ENCODE peak calls at places on chromosomes 1 and 21, in six cellular contexts. One of them, this sample, is unnamed.

GRCh38 chr1:2360588-2361364 is 30.6 kb downstream of the MORN1 start:
- DNase-seq in dorsolateral prefrontal cortex: no peak
- DNase-seq in GM13976: no peak
- DNase-seq in AG10803: peak
- DNase-seq in CD8-positive, alpha-beta T cell: no peak
- DNase-seq in endodermal cell: no peak
- DNase-seq in this sample: no peak

GRCh38 chr1:182726941-182727340 is 42.6 kb upstream of the RGS8 start:
- DNase-seq in dorsolateral prefrontal cortex: no peak
- DNase-seq in GM13976: no peak
- DNase-seq in AG10803: no peak
- DNase-seq in CD8-positive, alpha-beta T cell: no peak
- DNase-seq in endodermal cell: no peak
- DNase-seq in this sample: no peak

GRCh38 chr1:170927955-170928850 is 7.1 kb upstream of the MROH9 start:
- DNase-seq in dorsolateral prefrontal cortex: no peak
- DNase-seq in GM13976: no peak
- DNase-seq in AG10803: no peak
- DNase-seq in CD8-positive, alpha-beta T cell: no peak
- DNase-seq in endodermal cell: no peak
- DNase-seq in this sample: no peak

GRCh38 chr1:36572906-36573305 is 90.2 kb upstream of the CSF3R start:
- DNase-seq in dorsolateral prefrontal cortex: no peak
- DNase-seq in GM13976: no peak
- DNase-seq in AG10803: no peak
- DNase-seq in CD8-positive, alpha-beta T cell: no peak
- DNase-seq in endodermal cell: no peak
- DNase-seq in this sample: no peak

GRCh38 chr1:117537291-117537920 is 68.4 kb upstream of the TENT5C start:
- DNase-seq in dorsolateral prefrontal cortex: no peak
- DNase-seq in GM13976: no peak
- DNase-seq in AG10803: no peak
- DNase-seq in CD8-positive, alpha-beta T cell: no peak
- DNase-seq in endodermal cell: peak
- DNase-seq in this sample: no peak

GRCh38 chr1:40651138-40651857 is 14.2 kb downstream of the RIMS3 start:
- DNase-seq in dorsolateral prefrontal cortex: peak
- DNase-seq in GM13976: no peak
- DNase-seq in AG10803: no peak
- DNase-seq in CD8-positive, alpha-beta T cell: no peak
- DNase-seq in endodermal cell: no peak
- DNase-seq in this sample: no peak

GRCh38 chr21:31917108-31917507 is 44.3 kb downstream of the HUNK start:
- DNase-seq in dorsolateral prefrontal cortex: no peak
- DNase-seq in GM13976: no peak
- DNase-seq in AG10803: peak
- DNase-seq in CD8-positive, alpha-beta T cell: no peak
- DNase-seq in endodermal cell: no peak
- DNase-seq in this sample: no peak

GRCh38 chr1:88736633-88737248 is 52.7 kb downstream of the PKN2 start:
- DNase-seq in dorsolateral prefrontal cortex: no peak
- DNase-seq in GM13976: no peak
- DNase-seq in AG10803: peak
- DNase-seq in CD8-positive, alpha-beta T cell: no peak
- DNase-seq in endodermal cell: peak
- DNase-seq in this sample: no peak

GRCh38 chr1:225425211-225425786 is 2.5 kb downstream of the LBR start:
- DNase-seq in dorsolateral prefrontal cortex: no peak
- DNase-seq in GM13976: no peak
- DNase-seq in AG10803: peak
- DNase-seq in CD8-positive, alpha-beta T cell: no peak
- DNase-seq in endodermal cell: peak
- DNase-seq in this sample: no peak

GRCh38 chr1:19021845-19022244 is 65.4 kb upstream of the IFFO2 start:
- DNase-seq in dorsolateral prefrontal cortex: no peak
- DNase-seq in GM13976: no peak
- DNase-seq in AG10803: no peak
- DNase-seq in CD8-positive, alpha-beta T cell: no peak
- DNase-seq in endodermal cell: no peak
- DNase-seq in this sample: no peak

GRCh38 chr1:247905181-247905580 is 9.8 kb downstream of the OR2W3 start:
- DNase-seq in dorsolateral prefrontal cortex: no peak
- DNase-seq in GM13976: no peak
- DNase-seq in AG10803: no peak
- DNase-seq in CD8-positive, alpha-beta T cell: no peak
- DNase-seq in endodermal cell: no peak
- DNase-seq in this sample: no peak

GRCh38 chr1:10472220-10473144 is at the start of gene DFFA:
- DNase-seq in dorsolateral prefrontal cortex: peak
- DNase-seq in GM13976: peak
- DNase-seq in AG10803: peak
- DNase-seq in CD8-positive, alpha-beta T cell: peak
- DNase-seq in endodermal cell: peak
- DNase-seq in this sample: peak

GRCh38 chr21:43951911-43952703 is 60.0 kb upstream of the TRAPPC10 start:
- DNase-seq in dorsolateral prefrontal cortex: no peak
- DNase-seq in GM13976: no peak
- DNase-seq in AG10803: no peak
- DNase-seq in CD8-positive, alpha-beta T cell: no peak
- DNase-seq in endodermal cell: no peak
- DNase-seq in this sample: no peak

GRCh38 chr1:10980094-10980577 is 32.3 kb upstream of the TARDBP start:
- DNase-seq in dorsolateral prefrontal cortex: peak
- DNase-seq in GM13976: no peak
- DNase-seq in AG10803: peak
- DNase-seq in CD8-positive, alpha-beta T cell: no peak
- DNase-seq in endodermal cell: peak
- DNase-seq in this sample: no peak

GRCh38 chr1:79982218-79982617 is 975.7 kb upstream of the ADGRL4 start:
- DNase-seq in dorsolateral prefrontal cortex: no peak
- DNase-seq in GM13976: no peak
- DNase-seq in AG10803: peak
- DNase-seq in CD8-positive, alpha-beta T cell: no peak
- DNase-seq in endodermal cell: no peak
- DNase-seq in this sample: no peak

GRCh38 chr1:157291083-157291482 is 152.9 kb upstream of the ETV3 start:
- DNase-seq in dorsolateral prefrontal cortex: no peak
- DNase-seq in GM13976: no peak
- DNase-seq in AG10803: no peak
- DNase-seq in CD8-positive, alpha-beta T cell: no peak
- DNase-seq in endodermal cell: no peak
- DNase-seq in this sample: no peak

GRCh38 chr1:33294071-33295010 is 26.6 kb downstream of the A3GALT2 start:
- DNase-seq in dorsolateral prefrontal cortex: no peak
- DNase-seq in GM13976: no peak
- DNase-seq in AG10803: no peak
- DNase-seq in CD8-positive, alpha-beta T cell: no peak
- DNase-seq in endodermal cell: no peak
- DNase-seq in this sample: no peak

GRCh38 chr1:33296824-33297223 is 24.1 kb downstream of the A3GALT2 start:
- DNase-seq in dorsolateral prefrontal cortex: no peak
- DNase-seq in GM13976: no peak
- DNase-seq in AG10803: no peak
- DNase-seq in CD8-positive, alpha-beta T cell: no peak
- DNase-seq in endodermal cell: no peak
- DNase-seq in this sample: no peak

GRCh38 chr1:33295450-33296081 is 25.3 kb downstream of the A3GALT2 start:
- DNase-seq in dorsolateral prefrontal cortex: peak
- DNase-seq in GM13976: peak
- DNase-seq in AG10803: peak
- DNase-seq in CD8-positive, alpha-beta T cell: peak
- DNase-seq in endodermal cell: peak
- DNase-seq in this sample: peak

GRCh38 chr1:33295023-33295422 is 25.9 kb downstream of the A3GALT2 start:
- DNase-seq in dorsolateral prefrontal cortex: no peak
- DNase-seq in GM13976: no peak
- DNase-seq in AG10803: no peak
- DNase-seq in CD8-positive, alpha-beta T cell: no peak
- DNase-seq in endodermal cell: peak
- DNase-seq in this sample: no peak

DNA sequence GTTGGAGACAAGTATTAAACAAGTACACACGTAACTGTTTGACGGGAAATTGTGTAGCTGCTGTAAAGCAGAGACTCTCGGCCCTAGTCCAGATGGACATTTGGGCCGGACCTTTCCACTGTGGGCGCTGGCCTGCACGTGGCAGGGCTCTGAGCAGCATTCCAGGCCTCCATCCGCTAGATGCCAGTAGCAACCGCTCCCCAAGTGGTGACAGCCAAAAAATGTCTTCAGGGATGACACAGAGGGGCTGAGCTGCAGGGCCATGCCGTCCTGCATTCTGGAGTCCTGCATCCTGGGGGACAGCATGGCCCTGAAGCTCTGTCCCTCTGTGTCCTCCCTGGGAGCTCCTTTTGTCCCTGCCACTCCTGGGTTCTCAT is 24.8 kb downstream of the A3GALT2 start:
- DNase-seq in dorsolateral prefrontal cortex: no peak
- DNase-seq in GM13976: no peak
- DNase-seq in AG10803: peak
- DNase-seq in CD8-positive, alpha-beta T cell: no peak
- DNase-seq in endodermal cell: no peak
- DNase-seq in this sample: no peak
- TF ChIP-seq CTCF in dorsolateral prefrontal cortex: no peak
- TF ChIP-seq CTCF in GM13976: no peak
- TF ChIP-seq CTCF in AG10803: no peak
- TF ChIP-seq CTCF in CD8-positive, alpha-beta T cell: no peak
- TF ChIP-seq CTCF in endodermal cell: no peak
- TF ChIP-seq CTCF in this sample: no peak

GRCh38 chr1:23371987-23372386 is 2.4 kb upstream of the ZNF436 start:
- DNase-seq in dorsolateral prefrontal cortex: peak
- DNase-seq in GM13976: no peak
- DNase-seq in AG10803: no peak
- DNase-seq in CD8-positive, alpha-beta T cell: no peak
- DNase-seq in endodermal cell: peak
- DNase-seq in this sample: no peak
- TF ChIP-seq CTCF in dorsolateral prefrontal cortex: no peak
- TF ChIP-seq CTCF in GM13976: no peak
- TF ChIP-seq CTCF in AG10803: no peak
- TF ChIP-seq CTCF in CD8-positive, alpha-beta T cell: no peak
- TF ChIP-seq CTCF in endodermal cell: no peak
- TF ChIP-seq CTCF in this sample: no peak

GRCh38 chr1:42766723-42767509 is at the start of the genes C1orf50 and P3H1:
- DNase-seq in dorsolateral prefrontal cortex: peak
- DNase-seq in GM13976: peak
- DNase-seq in AG10803: peak
- DNase-seq in CD8-positive, alpha-beta T cell: peak
- DNase-seq in endodermal cell: peak
- DNase-seq in this sample: peak
- TF ChIP-seq CTCF in dorsolateral prefrontal cortex: peak
- TF ChIP-seq CTCF in GM13976: no peak
- TF ChIP-seq CTCF in AG10803: no peak
- TF ChIP-seq CTCF in CD8-positive, alpha-beta T cell: no peak
- TF ChIP-seq CTCF in endodermal cell: no peak
- TF ChIP-seq CTCF in this sample: no peak

DNA sequence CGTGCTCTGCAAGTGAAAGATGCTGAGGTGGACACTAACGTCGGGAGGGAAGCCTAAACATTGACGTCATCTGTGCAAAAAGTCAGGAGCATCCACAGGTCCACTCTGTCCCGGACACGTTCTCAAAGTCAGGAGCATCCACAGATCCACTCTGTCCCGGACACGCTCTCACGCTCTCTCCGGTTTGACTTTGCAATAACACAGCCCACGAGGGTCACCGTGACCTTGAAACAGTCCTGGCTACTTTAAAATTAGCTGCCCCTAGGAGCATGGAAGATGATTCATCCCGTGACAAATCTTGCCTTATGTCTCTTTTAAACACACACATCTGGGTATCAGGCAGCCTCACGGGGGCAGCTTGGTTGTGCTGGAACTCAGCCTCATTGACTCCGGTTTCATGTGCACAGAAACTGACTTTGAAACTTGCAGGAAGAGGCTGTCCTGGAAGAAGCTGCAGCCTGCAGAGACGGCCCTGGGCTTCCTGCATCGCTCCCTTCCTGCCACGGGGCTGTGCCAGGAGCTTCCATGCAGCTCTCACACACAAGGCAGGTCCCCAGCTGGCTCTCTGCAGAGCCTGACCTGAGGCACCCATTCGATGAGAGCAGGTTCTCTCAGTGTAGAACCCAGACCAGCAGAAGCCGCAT is 18.1 kb upstream of the COL18A1 start:
- DNase-seq in dorsolateral prefrontal cortex: no peak
- DNase-seq in GM13976: no peak
- DNase-seq in AG10803: peak
- DNase-seq in CD8-positive, alpha-beta T cell: no peak
- DNase-seq in endodermal cell: peak
- DNase-seq in this sample: no peak
- TF ChIP-seq CTCF in dorsolateral prefrontal cortex: no peak
- TF ChIP-seq CTCF in GM13976: no peak
- TF ChIP-seq CTCF in AG10803: peak
- TF ChIP-seq CTCF in CD8-positive, alpha-beta T cell: no peak
- TF ChIP-seq CTCF in endodermal cell: no peak
- TF ChIP-seq CTCF in this sample: no peak

GRCh38 chr1:114248162-114248561 is 94.5 kb upstream of the SYT6 start:
- DNase-seq in dorsolateral prefrontal cortex: no peak
- DNase-seq in GM13976: no peak
- DNase-seq in AG10803: no peak
- DNase-seq in CD8-positive, alpha-beta T cell: no peak
- DNase-seq in endodermal cell: no peak
- DNase-seq in this sample: no peak

GRCh38 chr1:114253900-114254299 is 100.2 kb upstream of the SYT6 start:
- DNase-seq in dorsolateral prefrontal cortex: no peak
- DNase-seq in GM13976: no peak
- DNase-seq in AG10803: no peak
- DNase-seq in CD8-positive, alpha-beta T cell: no peak
- DNase-seq in endodermal cell: no peak
- DNase-seq in this sample: no peak

GRCh38 chr1:114250683-114251572 is 97.3 kb upstream of the SYT6 start:
- DNase-seq in dorsolateral prefrontal cortex: no peak
- DNase-seq in GM13976: no peak
- DNase-seq in AG10803: no peak
- DNase-seq in CD8-positive, alpha-beta T cell: no peak
- DNase-seq in endodermal cell: no peak
- DNase-seq in this sample: no peak

GRCh38 chr1:114251573-114251939 is 97.9 kb upstream of the SYT6 start:
- DNase-seq in dorsolateral prefrontal cortex: no peak
- DNase-seq in GM13976: no peak
- DNase-seq in AG10803: no peak
- DNase-seq in CD8-positive, alpha-beta T cell: no peak
- DNase-seq in endodermal cell: no peak
- DNase-seq in this sample: no peak
- TF ChIP-seq CTCF in dorsolateral prefrontal cortex: no peak
- TF ChIP-seq CTCF in GM13976: no peak
- TF ChIP-seq CTCF in AG10803: no peak
- TF ChIP-seq CTCF in CD8-positive, alpha-beta T cell: no peak
- TF ChIP-seq CTCF in endodermal cell: no peak
- TF ChIP-seq CTCF in this sample: no peak

This sample was measured in GM10248.